ENCODE peak calls at places on chromosomes 2 and 18, in five cellular contexts. C is breast epithelium, O is endothelial cell, W is body of pancreas, N is BJ. D is an unnamed sample.

GRCh38 chr2:220417503-220417902 is 790.1 kb downstream of the SLC4A3 start:
- DNase-seq in C (no peak), O (no peak), W (no peak), N (no peak), D (no peak)

GRCh38 chr2:48362515-48362914 is 167.4 kb upstream of the STON1 start:
- DNase-seq in C (no peak), O (no peak), W (no peak), N (no peak), D (no peak)

GRCh38 chr2:37768491-37768925 is 97.1 kb upstream of the CDC42EP3 start:
- DNase-seq in C (peak; percentile 81), O (no peak), W (no peak), N (peak; percentile 96), D (peak; percentile 75)

GRCh38 chr2:166375736-166376487 is at the start of gene SCN9A:
- DNase-seq in C (peak; percentile 26), O (peak; percentile 80), W (peak; percentile 81), N (no peak), D (peak; percentile 58)

GRCh38 chr2:130823886-130824491 is 12.7 kb upstream of the ARHGEF4 start:
- DNase-seq in C (no peak), O (no peak), W (no peak), N (no peak), D (no peak)

GRCh38 chr2:232487385-232488096 is at the start of gene ECEL1:
- DNase-seq in C (no peak), O (no peak), W (no peak), N (no peak), D (no peak)

GRCh38 chr2:71129114-71129890 is 727 bp downstream of the MCEE start:
- DNase-seq in C (no peak), O (no peak), W (no peak), N (no peak), D (no peak)

GRCh38 chr2:193806088-193806774 is 1611.5 kb upstream of the TMEFF2 start:
- DNase-seq in C (no peak), O (no peak), W (no peak), N (no peak), D (no peak)

GRCh38 chr2:237682901-237683670 is 55.7 kb downstream of the LRRFIP1 start:
- DNase-seq in C (peak; percentile 16), O (no peak), W (no peak), N (no peak), D (no peak)

GRCh38 chr2:38145226-38145625 is 69.3 kb upstream of the CYP1B1 start:
- DNase-seq in C (no peak), O (no peak), W (no peak), N (no peak), D (no peak)

GRCh38 chr2:177753682-177754475 is 318.7 kb downstream of the PDE11A start:
- DNase-seq in C (no peak), O (peak; percentile 28), W (peak; percentile 24), N (peak; percentile 75), D (peak; percentile 36)

GRCh38 chr2:191686079-191686478 is 8.1 kb downstream of the NABP1 start:
- DNase-seq in C (no peak), O (no peak), W (no peak), N (no peak), D (no peak)

GRCh38 chr2:25204190-25204838 is 35.9 kb upstream of the POMC start:
- DNase-seq in C (no peak), O (no peak), W (no peak), N (no peak), D (no peak)

GRCh38 chr2:105974800-105975199 is 219.3 kb downstream of the UXS1 start:
- DNase-seq in C (no peak), O (no peak), W (no peak), N (no peak), D (no peak)

GRCh38 chr2:105972226-105972625 is 221.9 kb downstream of the UXS1 start:
- DNase-seq in C (no peak), O (no peak), W (no peak), N (no peak), D (no peak)

GRCh38 chr2:105969552-105969951 is 224.5 kb downstream of the UXS1 start:
- DNase-seq in C (no peak), O (peak; percentile 46), W (no peak), N (no peak), D (no peak)
- TF ChIP-seq CTCF in C (no peak), O (peak; percentile 33), W (peak; percentile 7), N (peak; percentile 23), D (peak; percentile 14)

DNA sequence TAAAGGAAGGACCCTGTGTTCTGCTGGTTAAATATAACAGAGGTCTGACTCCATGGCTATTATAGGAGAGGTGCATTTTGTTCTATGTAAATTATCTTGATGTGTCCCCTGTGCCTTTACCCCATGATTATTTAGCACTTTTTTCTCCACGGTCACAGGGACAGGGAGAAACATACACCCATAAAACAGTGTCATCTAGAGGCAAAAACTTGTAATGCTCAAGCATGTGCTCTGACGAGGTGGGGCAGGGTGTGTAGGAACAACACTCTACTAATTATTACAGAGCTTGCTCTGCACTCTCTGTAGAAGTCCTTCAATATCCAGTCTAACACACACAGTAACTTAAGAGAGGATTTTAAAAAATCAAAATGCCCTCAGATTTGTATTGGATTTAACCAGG is 187.9 kb downstream of the NEDD4L start:
- DNase-seq in C (no peak), O (no peak), W (no peak), N (no peak), D (no peak)
- TF ChIP-seq CTCF in C (no peak), O (no peak), W (peak; percentile 55), N (peak; percentile 45), D (no peak)

GRCh38 chr2:222859786-222860726 is 780 bp upstream of the ACSL3 start:
- DNase-seq in C (peak; percentile 68), O (peak; percentile 31), W (peak; percentile 52), N (no peak), D (no peak)

GRCh38 chr2:222860740-222861410 is at the start of gene ACSL3:
- DNase-seq in C (peak; percentile 95), O (peak; percentile 99), W (peak; percentile 95), N (no peak), D (peak; percentile 66)

GRCh38 chr2:222862915-222863544 is 2.2 kb downstream of the ACSL3 start:
- DNase-seq in C (no peak), O (no peak), W (no peak), N (no peak), D (no peak)

GRCh38 chr2:222862068-222862914 is 1.5 kb downstream of the ACSL3 start:
- DNase-seq in C (no peak), O (no peak), W (no peak), N (no peak), D (no peak)

DNA sequence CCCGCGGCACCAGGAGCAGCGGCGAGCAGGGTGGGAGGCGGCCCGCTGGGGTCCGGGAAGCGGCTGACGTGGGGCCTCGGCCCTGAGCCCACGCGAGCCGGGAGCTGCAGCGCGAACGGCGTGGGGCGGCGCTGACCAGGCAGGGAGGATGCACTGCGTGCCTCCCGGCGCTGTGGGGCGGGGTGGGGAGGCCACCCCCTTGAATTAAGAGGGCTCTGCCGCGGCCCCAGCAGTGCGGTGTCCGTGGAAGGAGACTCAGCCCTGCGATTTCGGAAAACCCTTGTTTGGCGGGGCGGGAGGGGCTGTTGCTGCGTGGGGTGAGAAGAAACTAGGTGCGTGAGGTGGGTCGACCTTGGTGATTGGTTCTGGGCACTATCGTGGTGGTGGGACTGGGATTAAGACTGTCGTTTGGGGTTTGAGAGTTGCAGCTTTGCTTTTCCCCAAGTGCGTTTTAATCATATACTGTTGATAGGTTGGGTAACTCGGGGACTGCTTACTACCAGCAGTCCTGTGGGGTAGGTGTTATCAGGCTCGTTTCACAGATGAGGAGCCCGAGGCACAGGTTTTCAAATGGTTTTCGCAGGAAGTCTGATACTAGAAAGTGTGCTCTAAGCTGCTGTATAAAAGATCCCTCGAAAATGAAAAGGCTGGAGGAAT is 703 bp downstream of the ACSL3 start:
- DNase-seq in C (no peak), O (peak; percentile 16), W (no peak), N (no peak), D (no peak)
- TF ChIP-seq CTCF in C (peak; percentile 6), O (no peak), W (no peak), N (no peak), D (no peak)

DNA sequence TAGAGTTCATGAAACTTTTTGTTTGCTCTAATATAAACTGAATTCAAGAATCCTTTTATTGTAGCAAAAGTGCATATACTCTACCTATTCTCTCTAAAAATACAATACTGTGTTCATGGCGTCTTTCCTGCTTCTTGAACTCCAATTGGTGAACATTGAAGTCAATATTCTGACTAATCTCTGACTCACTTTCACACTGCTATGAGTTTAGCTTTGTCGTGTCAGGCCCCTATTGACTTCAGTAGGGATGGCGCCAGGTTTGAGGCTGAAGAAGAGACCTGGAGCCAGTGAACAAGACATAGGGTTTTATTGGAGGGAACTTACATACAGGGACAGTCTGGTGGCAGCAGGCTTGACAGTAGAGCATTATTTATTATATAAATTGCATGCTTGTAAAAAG is 140.8 kb downstream of the CERS6 start:
- DNase-seq in C (no peak), O (no peak), W (no peak), N (no peak), D (no peak)
- TF ChIP-seq CTCF in C (no peak), O (no peak), W (no peak), N (no peak), D (no peak)

D was measured in AG09319.